ENCODE peak calls at places on chromosomes 13 and 19, in nine cellular contexts. O, F, J, M, P, B, C, T and X are unnamed samples.

GRCh38 chr13:20053891-20054290 is 95.4 kb downstream of the ZMYM2 start:
- DNase-seq in O (no peak), F (no peak), J (no peak), M (no peak), P (no peak), B (no peak), C (no peak), T (no peak), X (no peak)

GRCh38 chr19:50933640-50934039 is 19.2 kb downstream of the KLK5 start:
- DNase-seq in O (no peak), F (no peak), J (no peak), M (no peak), P (no peak), B (no peak), C (no peak), T (no peak), X (no peak)

GRCh38 chr13:27969866-27970229 is 733 bp upstream of the CDX2 start:
- DNase-seq in O (no peak), F (no peak), J (no peak), M (no peak), P (no peak), B (no peak), C (no peak), T (no peak), X (no peak)

GRCh38 chr19:29731331-29731850 is 16.3 kb upstream of the C19orf12 start:
- DNase-seq in O (no peak), F (no peak), J (no peak), M (no peak), P (no peak), B (no peak), C (no peak), T (no peak), X (no peak)

GRCh38 chr19:5006201-5006600 is 37.3 kb downstream of the KDM4B start:
- DNase-seq in O (no peak), F (no peak), J (no peak), M (no peak), P (no peak), B (peak), C (no peak), T (no peak), X (no peak)

GRCh38 chr13:29369060-29369743 is 226.3 kb downstream of the SLC7A1 start:
- DNase-seq in O (no peak), F (no peak), J (no peak), M (no peak), P (no peak), B (no peak), C (no peak), T (no peak), X (no peak)

GRCh38 chr13:100302391-100302790 is 213.5 kb downstream of the PCCA start:
- DNase-seq in O (no peak), F (no peak), J (no peak), M (no peak), P (no peak), B (no peak), C (no peak), T (no peak), X (no peak)

GRCh38 chr13:84641491-84641890 is 759.2 kb upstream of the SLITRK1 start:
- DNase-seq in O (no peak), F (no peak), J (no peak), M (no peak), P (no peak), B (no peak), C (no peak), T (no peak), X (no peak)

GRCh38 chr13:36086117-36086516 is 45.1 kb downstream of the DCLK1 start:
- DNase-seq in O (no peak), F (no peak), J (no peak), M (no peak), P (no peak), B (no peak), C (no peak), T (no peak), X (no peak)

GRCh38 chr19:35818445-35818844 is 5.8 kb upstream of the PRODH2 start:
- DNase-seq in O (no peak), F (no peak), J (no peak), M (no peak), P (no peak), B (no peak), C (no peak), T (no peak), X (no peak)

GRCh38 chr19:51421229-51422052 is 4.0 kb upstream of the SIGLEC10 start:
- DNase-seq in O (no peak), F (no peak), J (no peak), M (no peak), P (no peak), B (no peak), C (no peak), T (no peak), X (no peak)

GRCh38 chr13:99071666-99072065 is 93.8 kb upstream of the DOCK9 start:
- DNase-seq in O (no peak), F (no peak), J (no peak), M (no peak), P (no peak), B (no peak), C (no peak), T (no peak), X (no peak)

GRCh38 chr13:100508391-100508790 is 80.2 kb downstream of the GGACT start:
- DNase-seq in O (no peak), F (no peak), J (no peak), M (no peak), P (no peak), B (no peak), C (no peak), T (no peak), X (no peak)

GRCh38 chr19:53908106-53908932 is 759 bp upstream of the CACNG7 start:
- DNase-seq in O (peak), F (no peak), J (peak), M (peak), P (no peak), B (peak), C (no peak), T (peak), X (no peak)

GRCh38 chr13:52929826-52930225 is 81.4 kb upstream of the PCDH8 start:
- DNase-seq in O (no peak), F (no peak), J (no peak), M (no peak), P (no peak), B (no peak), C (no peak), T (no peak), X (no peak)

GRCh38 chr13:82747331-82747730 is 1134.9 kb downstream of the SLITRK1 start:
- DNase-seq in O (no peak), F (no peak), J (no peak), M (no peak), P (no peak), B (no peak), C (no peak), T (no peak), X (no peak)

GRCh38 chr13:71320452-71320851 is 546.6 kb downstream of the DACH1 start:
- DNase-seq in O (no peak), F (no peak), J (no peak), M (no peak), P (no peak), B (no peak), C (no peak), T (no peak), X (no peak)

GRCh38 chr19:30254789-30255188 is 117.4 kb upstream of the ZNF536 start:
- DNase-seq in O (no peak), F (no peak), J (no peak), M (no peak), P (no peak), B (no peak), C (no peak), T (no peak), X (no peak)

GRCh38 chr13:36789061-36789460 is 30.0 kb upstream of the RFXAP start:
- DNase-seq in O (no peak), F (no peak), J (no peak), M (no peak), P (no peak), B (no peak), C (no peak), T (no peak), X (no peak)

GRCh38 chr13:92317066-92317465 is 909.5 kb upstream of the GPC6 start:
- DNase-seq in O (no peak), F (no peak), J (no peak), M (no peak), P (no peak), B (no peak), C (no peak), T (no peak), X (no peak)

GRCh38 chr13:77034883-77035282 is 7.9 kb upstream of the FBXL3 start:
- DNase-seq in O (no peak), F (no peak), J (no peak), M (no peak), P (no peak), B (no peak), C (no peak), T (no peak), X (no peak)

GRCh38 chr13:46721054-46721453 is 75.9 kb downstream of the ESD start:
- DNase-seq in O (peak), F (peak), J (peak), M (peak), P (no peak), B (peak), C (peak), T (peak), X (peak)

GRCh38 chr13:32001392-32001768 is 30.2 kb upstream of the FRY start:
- DNase-seq in O (no peak), F (no peak), J (peak), M (peak), P (no peak), B (no peak), C (no peak), T (no peak), X (no peak)

GRCh38 chr19:42422576-42423461 is 4.4 kb downstream of the LIPE start:
- DNase-seq in O (no peak), F (peak), J (no peak), M (no peak), P (no peak), B (peak), C (peak), T (no peak), X (no peak)

GRCh38 chr13:90154311-90154960 is 1193.1 kb upstream of the MIR17HG start:
- DNase-seq in O (no peak), F (no peak), J (no peak), M (no peak), P (no peak), B (no peak), C (no peak), T (no peak), X (no peak)

GRCh38 chr13:75400775-75401174 is 81.2 kb downstream of the TBC1D4 start:
- DNase-seq in O (no peak), F (no peak), J (no peak), M (no peak), P (no peak), B (no peak), C (no peak), T (no peak), X (no peak)

GRCh38 chr13:112819816-112820215 is 130.0 kb downstream of the ATP11A start:
- DNase-seq in O (peak), F (no peak), J (no peak), M (no peak), P (no peak), B (no peak), C (no peak), T (no peak), X (no peak)

GRCh38 chr13:47798194-47798593 is 202.9 kb downstream of the SUCLA2 start:
- DNase-seq in O (no peak), F (no peak), J (no peak), M (no peak), P (no peak), B (no peak), C (no peak), T (no peak), X (no peak)

GRCh38 chr19:49403404-49404187 is 15.5 kb downstream of the KASH5 start:
- DNase-seq in O (no peak), F (no peak), J (no peak), M (no peak), P (no peak), B (no peak), C (no peak), T (no peak), X (no peak)

GRCh38 chr19:36423925-36424324 is 5.5 kb upstream of the ZFP82 start:
- DNase-seq in O (no peak), F (no peak), J (no peak), M (no peak), P (no peak), B (no peak), C (no peak), T (no peak), X (no peak)

DNA sequence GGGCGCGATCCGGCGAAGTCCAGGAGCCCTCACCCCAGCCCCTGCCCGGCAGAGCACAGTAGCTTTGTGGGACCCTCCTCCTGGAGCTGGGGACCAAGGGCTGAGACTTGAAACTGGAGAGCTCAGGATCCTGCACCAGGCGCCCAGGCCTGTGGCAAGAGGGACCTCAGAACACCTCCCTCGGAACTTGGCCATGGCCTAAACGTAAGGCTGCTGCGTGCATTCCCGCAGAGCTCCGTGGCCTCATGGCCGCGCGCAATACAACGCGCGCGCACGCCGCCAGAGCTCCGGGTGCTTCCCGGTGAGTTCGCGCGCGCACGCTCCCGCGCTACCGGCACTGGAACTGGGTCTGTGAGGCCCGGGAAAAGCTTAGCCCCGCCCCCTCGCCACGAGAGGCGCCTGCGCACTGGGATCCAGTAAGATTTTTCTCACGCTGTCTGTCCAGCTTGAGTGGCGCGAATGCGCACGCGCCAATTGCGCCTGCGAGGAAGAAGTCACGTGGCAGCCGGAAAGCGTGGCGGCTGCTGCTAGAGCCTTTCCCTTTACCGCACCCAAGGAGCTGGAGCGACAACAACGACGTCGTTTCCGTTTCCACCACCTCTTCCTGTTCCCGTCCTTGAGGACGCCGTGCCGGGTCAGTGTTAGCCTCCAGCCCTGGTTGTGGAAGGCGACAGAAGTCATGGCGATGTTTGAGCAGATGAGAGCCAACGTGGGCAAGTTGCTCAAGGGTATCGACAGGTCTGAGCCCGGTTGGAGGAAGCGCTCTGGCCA is at the start of gene EIF3K:
- DNase-seq in O (peak), F (peak), J (peak), M (peak), P (peak), B (peak), C (peak), T (peak), X (peak)
- TF ChIP-seq POLR2A in O (no peak), F (peak), J (peak), M (peak), P (peak), B (peak), C (peak), T (peak), X (peak)

GRCh38 chr19:3027981-3028304 is 1.1 kb downstream of the TLE2 start:
- DNase-seq in O (no peak), F (no peak), J (no peak), M (no peak), P (no peak), B (no peak), C (peak), T (no peak), X (no peak)
- H3K4me3 ChIP-seq in O (peak), F (peak), J (no peak), M (no peak), P (peak), B (no peak), C (no peak), T (peak), X (peak)

DNA sequence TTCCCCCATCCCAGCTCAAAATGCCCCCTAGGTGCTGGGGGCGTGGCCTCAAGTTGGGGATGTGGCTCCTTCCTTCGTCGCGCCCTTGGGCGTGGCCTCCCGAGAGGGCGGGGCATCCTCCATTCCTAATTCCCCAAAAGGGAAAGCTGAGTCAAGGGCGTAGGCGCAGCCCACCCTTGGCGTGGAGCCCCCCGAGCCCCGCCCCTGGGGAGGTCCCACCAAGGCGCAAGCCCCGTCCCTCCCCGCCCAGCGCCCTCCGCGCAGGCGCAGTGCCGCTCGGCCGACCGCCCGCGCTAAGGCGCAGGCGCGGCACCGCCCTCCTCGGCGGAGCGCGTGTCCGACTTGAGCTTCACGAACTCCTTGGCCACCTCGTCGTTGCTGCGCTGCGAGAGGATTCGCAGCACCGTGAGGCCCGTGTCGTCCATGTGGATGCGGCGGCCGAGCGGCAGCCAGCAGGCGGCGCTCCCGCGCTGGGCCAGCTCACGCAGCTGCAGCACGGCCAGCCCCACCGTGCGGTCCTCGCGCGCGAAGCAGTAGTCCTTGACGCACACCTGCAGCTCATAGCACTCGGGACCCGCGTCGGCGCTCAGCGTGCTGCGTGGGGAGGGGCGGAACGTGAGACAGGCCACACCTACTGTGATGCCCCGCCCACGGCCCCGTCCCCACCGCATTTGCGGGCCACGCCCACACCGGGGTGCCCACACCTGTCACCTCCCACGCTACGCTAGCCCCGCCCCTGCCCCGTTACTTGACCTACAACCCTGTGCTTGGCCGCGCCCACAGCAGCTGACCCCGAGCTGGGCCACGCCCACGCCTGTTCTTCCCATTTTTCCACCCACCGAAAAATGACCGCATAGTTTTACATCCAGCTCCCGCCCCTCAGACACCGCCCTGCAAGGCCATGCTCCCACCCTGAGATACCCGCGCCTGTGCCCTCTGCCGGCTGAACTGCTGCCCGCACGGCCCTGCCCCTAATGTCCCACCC is 50.6 kb downstream of the COLGALT1 start:
- DNase-seq in O (peak), F (peak), J (peak), M (peak), P (peak), B (peak), C (peak), T (peak), X (peak)
- TF ChIP-seq POLR2A in O (no peak), F (no peak), J (peak), M (no peak), P (no peak), B (no peak), C (no peak), T (no peak), X (no peak)

DNA sequence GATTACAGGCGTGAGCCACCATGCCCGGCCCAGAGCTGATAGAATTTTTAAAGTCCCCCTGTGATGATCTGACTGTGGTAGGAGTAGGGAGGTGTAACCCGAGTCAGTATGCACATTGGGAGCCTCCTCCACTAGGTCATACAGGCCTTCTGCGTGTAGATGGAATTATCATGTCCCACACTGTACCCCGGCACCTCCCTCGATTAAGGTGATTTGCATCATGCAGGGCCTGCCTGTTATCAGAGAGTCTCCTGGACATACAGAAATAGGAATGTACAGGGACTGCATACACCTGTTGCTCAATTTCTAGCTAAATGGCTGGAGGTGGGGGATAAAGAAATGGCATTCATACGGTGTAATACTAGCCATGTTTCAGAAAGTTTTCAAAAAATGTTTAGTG is 922 bp upstream of the ERVK3-1 start:
- DNase-seq in O (no peak), F (no peak), J (no peak), M (no peak), P (no peak), B (no peak), C (no peak), T (no peak), X (no peak)
- H3K4me3 ChIP-seq in O (no peak), F (peak), J (no peak), M (no peak), P (peak), B (no peak), C (no peak), T (no peak), X (no peak)

DNA sequence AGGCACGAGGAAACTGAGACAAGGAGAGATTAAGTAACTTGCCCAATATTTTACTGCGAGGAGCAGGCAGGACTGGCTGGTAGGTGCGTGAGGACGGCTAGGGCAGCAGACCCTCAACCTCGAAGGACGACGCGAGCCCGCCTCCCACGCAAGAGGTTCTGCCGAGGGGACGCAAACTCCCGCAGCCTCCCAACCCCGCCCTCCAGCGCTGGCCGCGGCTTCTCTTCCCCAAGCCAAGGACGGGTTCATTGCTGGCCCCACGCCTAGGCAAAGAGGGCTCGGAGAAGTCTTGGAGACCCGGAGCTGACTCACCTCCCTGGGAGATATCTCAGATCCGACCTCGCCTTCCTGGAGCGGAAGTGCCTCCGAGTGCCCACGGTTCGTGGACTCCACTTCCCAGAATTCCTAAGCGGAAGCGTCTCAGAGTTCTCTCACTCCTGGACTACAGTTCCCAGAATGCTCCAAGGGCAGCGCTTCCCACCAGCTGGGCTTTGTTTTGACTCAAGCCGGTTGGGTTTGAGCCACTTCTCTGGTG is at the start of gene ZNF235:
- DNase-seq in O (peak), F (peak), J (peak), M (peak), P (peak), B (peak), C (peak), T (peak), X (peak)
- TF ChIP-seq POLR2A in O (no peak), F (peak), J (peak), M (no peak), P (no peak), B (peak), C (peak), T (peak), X (no peak)

DNA sequence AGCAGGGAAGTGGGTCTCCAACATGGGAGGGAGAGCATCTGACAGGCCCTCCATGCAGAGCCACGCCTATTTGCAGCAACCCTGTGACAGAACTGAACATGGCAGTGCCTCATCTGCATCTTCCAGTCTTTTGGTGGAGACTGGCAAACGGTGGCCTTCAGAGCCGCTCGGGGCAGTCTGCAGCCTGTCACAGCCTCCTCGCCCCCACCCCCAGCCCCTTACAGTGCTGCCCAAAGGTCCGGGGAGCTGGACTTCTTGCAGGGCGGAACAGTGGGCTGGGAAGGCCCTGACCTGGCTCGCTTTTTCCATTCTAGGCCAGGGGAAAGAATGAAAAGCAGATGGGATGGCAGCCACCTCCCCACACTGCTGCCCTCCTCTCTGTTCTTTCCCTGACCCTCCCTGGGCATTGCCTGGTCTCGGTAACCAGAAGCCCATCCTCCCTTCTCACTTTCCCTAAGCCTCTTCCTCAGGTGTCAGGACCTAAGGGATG is 2.7 kb downstream of the CALM3 start:
- DNase-seq in O (no peak), F (peak), J (no peak), M (no peak), P (no peak), B (peak), C (no peak), T (no peak), X (no peak)
- H3K4me3 ChIP-seq in O (peak), F (peak), J (no peak), M (no peak), P (no peak), B (no peak), C (no peak), T (no peak), X (no peak)